ENCODE peak calls at places on chromosomes 2 and 18, in four cellular contexts. P, L, H and U are unnamed samples.

GRCh38 chr2:175690113-175690716 is 311.9 kb downstream of the LNPK start:
- DNase-seq in H (peak), L (peak), P (peak), U (peak)

GRCh38 chr2:86134709-86135108 is 28.7 kb downstream of the PTCD3 start:
- DNase-seq in H (no peak), P (no peak), L (no peak), U (no peak)

GRCh38 chr18:77271720-77272481 is 22.3 kb downstream of the GALR1 start:
- DNase-seq in L (peak), H (no peak), P (no peak), U (no peak)

GRCh38 chr2:40020997-40021396 is 241.9 kb upstream of the THUMPD2 start:
- DNase-seq in P (no peak), H (no peak), L (no peak), U (no peak)

GRCh38 chr2:9775999-9776685 is 67.1 kb upstream of the TAF1B start:
- DNase-seq in P (no peak), L (no peak), H (no peak), U (no peak)

GRCh38 chr2:31333527-31334183 is 80.9 kb downstream of the XDH start:
- DNase-seq in L (peak), H (peak), P (peak), U (peak)

GRCh38 chr2:109324859-109325258 is 195.9 kb downstream of the SH3RF3 start:
- DNase-seq in P (peak), L (peak), H (peak), U (peak)

GRCh38 chr2:29284671-29285070 is 169.5 kb downstream of the CLIP4 start:
- DNase-seq in L (no peak), H (no peak), P (no peak), U (no peak)

GRCh38 chr2:121242976-121243375 is 42.0 kb downstream of the TFCP2L1 start:
- DNase-seq in H (no peak), P (no peak), L (no peak), U (no peak)

DNA sequence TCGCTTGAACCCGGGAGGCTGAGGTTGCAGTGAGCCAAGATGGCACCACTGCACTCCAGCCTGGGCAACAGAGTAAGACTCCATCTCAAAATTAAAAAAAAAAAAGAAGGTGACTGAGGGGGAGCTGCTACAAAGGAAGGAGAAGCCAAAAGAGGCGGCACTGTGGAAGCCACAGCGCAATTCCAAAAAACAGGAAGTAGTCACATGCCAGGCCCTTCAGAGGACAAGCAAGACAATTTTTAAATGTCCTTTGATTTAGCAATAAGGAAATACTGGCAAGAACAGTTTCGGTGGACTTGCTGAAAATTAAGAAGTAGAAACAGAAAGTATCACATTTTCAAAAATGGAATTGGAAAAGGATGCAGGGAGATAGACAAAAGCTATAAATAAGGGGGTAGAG is 122.8 kb downstream of the OSBPL1A start:
- DNase-seq in L (no peak), P (no peak), H (peak), U (no peak)
- TF ChIP-seq POLR2A in L (no peak), P (no peak), H (no peak), U (no peak)

GRCh38 chr2:207619764-207620203 is 5.4 kb downstream of the METTL21A start:
- DNase-seq in H (no peak), P (peak), L (no peak), U (no peak)

GRCh38 chr2:207621640-207622039 is 3.6 kb downstream of the METTL21A start:
- DNase-seq in P (no peak), L (no peak), H (no peak), U (no peak)

GRCh38 chr2:207629553-207629952 is 4.4 kb upstream of the METTL21A start:
- DNase-seq in P (no peak), L (no peak), H (no peak), U (no peak)

GRCh38 chr2:207625014-207625755 is at the start of gene METTL21A:
- DNase-seq in L (peak), P (peak), H (peak), U (peak)

GRCh38 chr2:207624170-207625013 is 802 bp downstream of the METTL21A start:
- DNase-seq in H (peak), P (peak), L (peak), U (peak)
- TF ChIP-seq POLR2A in H (peak), P (peak), L (peak), U (peak)

GRCh38 chr2:138294451-138294850 is 207.1 kb upstream of the SPOPL start:
- DNase-seq in L (no peak), H (no peak), P (peak), U (no peak)
- TF ChIP-seq POLR2A in L (no peak), H (no peak), P (no peak), U (no peak)

GRCh38 chr2:230715201-230715600 is 2.6 kb downstream of the CAB39 start:
- DNase-seq in H (no peak), P (peak), L (peak), U (no peak)

GRCh38 chr2:230714122-230714453 is 1.4 kb downstream of the CAB39 start:
- DNase-seq in L (peak), H (peak), P (peak), U (peak)

GRCh38 chr2:230712443-230713330 is at the start of gene CAB39:
- DNase-seq in L (peak), P (peak), H (peak), U (peak)

GRCh38 chr2:230711224-230711623 is 1.4 kb upstream of the CAB39 start:
- DNase-seq in L (no peak), H (peak), P (no peak), U (no peak)

DNA sequence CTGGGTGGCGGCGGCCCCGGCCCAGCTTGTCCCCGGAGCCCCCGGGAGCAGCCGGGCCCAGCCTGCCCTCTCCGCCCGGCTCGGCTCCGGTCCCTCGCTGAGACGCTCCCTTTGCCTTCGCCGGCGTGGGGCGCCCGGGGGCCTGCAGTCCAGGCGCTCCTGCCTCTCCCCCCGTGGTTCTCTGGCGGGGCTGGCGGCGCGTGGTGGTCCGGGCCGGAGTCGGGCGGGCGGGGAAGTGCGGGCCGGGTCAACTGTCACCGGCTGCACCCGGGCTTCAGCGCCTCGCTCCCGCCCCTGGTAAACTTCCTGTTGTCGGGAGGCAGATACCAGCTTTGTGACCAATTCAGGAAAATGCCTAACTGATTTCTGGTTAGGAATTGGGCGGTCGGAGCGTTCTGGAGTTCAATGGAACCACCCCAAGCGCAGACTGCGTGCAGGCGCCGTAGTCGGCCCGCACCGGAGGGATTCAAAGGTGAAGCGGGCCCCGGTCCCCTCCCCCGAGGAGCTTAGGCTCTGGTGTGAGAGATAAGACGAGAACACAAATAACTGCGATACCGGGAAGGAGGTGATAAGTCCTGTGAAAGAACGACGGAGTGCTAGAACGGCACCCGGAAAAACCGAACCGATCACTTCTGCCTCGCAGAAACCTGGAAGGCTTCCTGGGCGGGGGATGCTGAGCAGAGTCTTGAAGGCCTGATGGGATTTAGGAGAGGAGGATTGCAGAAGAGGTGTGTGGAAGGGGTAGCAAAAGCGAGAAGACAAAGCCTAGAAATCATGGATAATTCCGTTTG is 884 bp downstream of the CAB39 start:
- DNase-seq in L (no peak), H (peak), P (peak), U (peak)
- TF ChIP-seq POLR2A in L (no peak), H (no peak), P (no peak), U (no peak)

GRCh38 chr2:231672617-231673347 is 35.5 kb upstream of the PTMA start:
- DNase-seq in P (no peak), L (peak), H (no peak), U (peak)
- TF ChIP-seq POLR2A in P (no peak), L (no peak), H (no peak), U (no peak)

GRCh38 chr18:21706386-21706865 is 1.9 kb upstream of the ABHD3 start:
- DNase-seq in P (no peak), L (no peak), H (no peak), U (no peak)

GRCh38 chr18:21702602-21703001 is 2.0 kb downstream of the ABHD3 start:
- DNase-seq in P (peak), L (no peak), H (no peak), U (no peak)

GRCh38 chr18:21704603-21705364 is at the start of gene ABHD3:
- DNase-seq in H (peak), L (peak), P (peak), U (peak)

GRCh38 chr18:21701621-21702020 is 3.0 kb downstream of the ABHD3 start:
- DNase-seq in P (no peak), H (no peak), L (no peak), U (no peak)

DNA sequence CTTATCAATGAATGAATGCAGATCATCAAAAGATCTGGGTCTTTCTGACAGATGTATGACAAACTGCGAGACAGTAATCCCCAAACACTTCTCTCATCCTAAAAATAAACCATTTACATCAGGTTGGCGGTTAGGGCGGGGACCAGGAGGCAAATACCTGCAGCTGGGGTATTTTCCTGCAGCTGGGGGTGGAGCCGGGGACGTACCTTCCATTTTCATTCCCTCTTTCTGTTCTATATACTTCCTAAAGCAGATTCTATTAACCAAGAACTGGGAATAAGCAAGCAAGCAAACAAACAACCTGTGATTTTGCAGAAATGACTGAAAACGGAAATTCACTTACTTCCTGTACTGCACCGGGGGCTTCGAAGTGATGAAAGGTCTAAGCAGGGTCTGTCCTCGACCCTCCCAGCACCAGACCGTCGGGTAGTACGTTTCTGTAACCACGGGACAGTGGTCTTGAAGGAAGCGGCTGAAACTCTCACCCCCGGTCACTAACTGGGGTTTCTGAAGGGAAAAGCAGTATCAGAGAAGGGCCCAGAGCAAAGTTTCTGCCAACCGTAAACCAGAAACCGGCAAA is 1.2 kb downstream of the ABHD3 start:
- DNase-seq in P (no peak), L (peak), H (no peak), U (no peak)
- TF ChIP-seq POLR2A in P (no peak), L (no peak), H (no peak), U (no peak)

DNA sequence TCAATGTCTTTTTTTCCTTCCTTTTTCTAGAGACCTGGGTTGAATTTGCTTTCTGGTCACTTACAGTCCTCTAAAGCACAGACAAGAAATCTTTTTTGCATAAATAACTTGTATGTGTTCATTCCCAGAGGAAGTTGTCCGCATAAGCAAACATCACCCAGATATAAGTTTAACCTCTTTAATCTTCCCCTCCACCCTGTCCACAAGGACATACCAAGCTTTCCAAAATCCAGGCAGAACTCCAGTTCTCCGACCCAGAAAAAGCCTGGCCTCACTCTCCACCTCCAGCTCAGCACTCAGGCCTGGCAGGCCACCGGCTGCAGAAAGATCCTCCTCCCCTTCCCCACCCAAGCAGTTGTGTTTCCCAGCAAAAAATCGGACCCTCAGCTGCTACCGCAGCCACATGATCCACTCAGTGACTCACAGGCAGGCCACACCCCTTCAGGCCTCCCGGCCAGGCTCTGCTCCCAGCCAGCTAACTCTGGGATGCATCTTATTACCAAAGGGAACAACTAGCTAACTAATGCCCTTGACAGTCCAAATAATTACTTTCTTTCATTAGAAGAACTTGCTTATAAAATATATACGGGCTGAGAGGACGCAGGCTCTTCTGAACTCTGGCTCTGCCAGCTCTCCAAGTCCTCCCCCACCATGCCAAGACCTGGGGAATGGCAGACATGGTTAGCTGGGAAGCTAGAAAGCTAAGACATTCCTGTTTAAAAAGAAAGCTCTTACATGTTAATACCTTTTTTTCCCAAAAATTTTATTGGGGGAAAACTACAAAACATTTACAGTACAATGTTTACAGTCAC is 4.5 kb downstream of the ZFP36L2 start:
- DNase-seq in H (peak), L (peak), P (peak), U (peak)
- TF ChIP-seq POLR2A in H (peak), L (peak), P (peak), U (no peak)

GRCh38 chr2:219107837-219108236 is 47.1 kb upstream of the IHH start:
- DNase-seq in L (no peak), P (no peak), H (no peak), U (no peak)

GRCh38 chr2:219112651-219113338 is 47.8 kb downstream of the NHEJ1 start:
- DNase-seq in L (no peak), P (no peak), H (no peak), U (no peak)

GRCh38 chr2:219109468-219109867 is 48.7 kb upstream of the IHH start:
- DNase-seq in P (no peak), L (no peak), H (no peak), U (no peak)

GRCh38 chr2:219112070-219112421 is 48.6 kb downstream of the NHEJ1 start:
- DNase-seq in L (no peak), H (no peak), P (no peak), U (no peak)

DNA sequence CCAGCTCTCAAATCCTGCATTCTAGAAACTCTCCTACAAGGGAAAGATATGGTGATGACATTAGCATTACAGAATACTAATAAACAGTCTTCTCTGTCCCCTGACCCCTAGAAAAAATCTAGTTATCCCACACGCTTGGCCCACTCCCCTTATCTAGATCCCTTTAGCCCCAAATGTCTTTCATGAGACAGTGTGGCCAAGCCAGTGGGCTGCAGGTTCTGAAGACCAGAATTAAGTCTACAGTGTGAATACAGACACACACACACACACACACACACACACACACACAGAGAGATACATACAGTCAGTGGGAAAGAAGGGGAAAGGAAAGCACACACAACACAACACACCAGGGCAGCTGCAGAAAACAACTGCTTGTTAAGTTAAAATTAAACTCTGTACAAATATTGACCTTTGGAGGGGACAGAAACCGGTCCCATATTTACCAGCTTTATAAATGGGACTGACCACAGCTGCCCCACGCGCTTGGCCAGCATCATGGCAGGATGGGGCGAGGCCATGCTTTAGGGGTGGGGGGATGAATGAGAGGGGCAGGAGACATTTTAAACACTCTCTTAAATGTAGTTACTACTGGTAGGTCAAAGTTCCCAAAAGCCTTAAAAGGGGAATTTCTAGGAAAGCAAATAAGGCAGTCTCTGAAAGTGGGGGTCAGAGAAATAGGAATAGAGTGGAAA is 49.1 kb downstream of the NHEJ1 start:
- DNase-seq in P (no peak), H (no peak), L (no peak), U (no peak)
- TF ChIP-seq POLR2A in P (no peak), H (no peak), L (no peak), U (no peak)